ENCODE peak calls at places on chromosome 1, in eight cellular contexts. W, C, P, L, O, S, Z and Q are unnamed samples.

GRCh38 chr1:204530932-204531331 is 14.7 kb downstream of the MDM4 start:
- DNase-seq in L (no peak), P (no peak), C (no peak), W (no peak), S (no peak), Z (no peak), O (no peak), Q (no peak)

GRCh38 chr1:67832737-67833594 is at the start of gene GNG12:
- DNase-seq in L (no peak), O (peak; percentile 63), P (no peak), Z (peak; percentile 55), S (no peak), W (no peak), C (no peak), Q (peak; percentile 41)

GRCh38 chr1:208803371-208803811 is 559.2 kb upstream of the PLXNA2 start:
- DNase-seq in C (no peak), S (no peak), Z (no peak), P (no peak), W (no peak), O (no peak), L (no peak), Q (no peak)

GRCh38 chr1:201327687-201328240 is 44.5 kb downstream of the PKP1 start:
- DNase-seq in W (no peak), O (no peak), L (no peak), Z (no peak), P (no peak), C (no peak), S (no peak), Q (no peak)

GRCh38 chr1:6686294-6686693 is 15.3 kb downstream of the DNAJC11 start:
- DNase-seq in S (no peak), L (no peak), Z (no peak), W (no peak), C (no peak), P (no peak), O (no peak), Q (no peak)

GRCh38 chr1:24541711-24542346 is 14.1 kb upstream of the NCMAP start:
- DNase-seq in O (peak; percentile 12), S (no peak), Z (no peak), P (no peak), C (no peak), W (no peak), L (no peak), Q (peak; percentile 50)

GRCh38 chr1:78146137-78146822 is 100.5 kb downstream of the GIPC2 start:
- DNase-seq in O (no peak), W (no peak), S (no peak), L (no peak), Z (no peak), C (no peak), P (no peak), Q (no peak)

GRCh38 chr1:34013958-34014737 is 150.3 kb downstream of the HMGB4 start:
- DNase-seq in C (no peak), Z (no peak), P (no peak), L (no peak), O (no peak), S (no peak), W (no peak), Q (peak; percentile 22)

GRCh38 chr1:59125711-59126320 is 171.1 kb upstream of the FGGY start:
- DNase-seq in Z (no peak), O (no peak), L (no peak), W (no peak), P (no peak), C (no peak), S (no peak), Q (no peak)

GRCh38 chr1:48793863-48794262 is 17.2 kb upstream of the BEND5 start:
- DNase-seq in Z (no peak), O (no peak), P (no peak), L (no peak), W (no peak), S (no peak), C (no peak), Q (no peak)

GRCh38 chr1:97017895-97018294 is 296.3 kb downstream of the PTBP2 start:
- DNase-seq in S (no peak), Z (no peak), P (no peak), C (no peak), L (no peak), W (no peak), O (peak; percentile 24), Q (no peak)

GRCh38 chr1:26468911-26469310 is 3.3 kb upstream of the HMGN2 start:
- DNase-seq in P (no peak), Z (no peak), W (no peak), O (no peak), L (no peak), C (no peak), S (no peak), Q (no peak)

GRCh38 chr1:191618202-191618601 is 540.1 kb upstream of the RGS18 start:
- DNase-seq in S (no peak), Z (no peak), P (no peak), W (no peak), O (no peak), C (no peak), L (no peak), Q (no peak)